ENCODE peak calls at places on chromosomes 3 and 15, in five cellular contexts. N, A, H, I and W are unnamed samples. For H3K27me3 and H3K4me1, the result is how much of the 10 kb centered on the place peaks cover.

GRCh38 chr15:82305621-82306048 is 43.0 kb downstream of the SAXO2 start:
- DNase-seq in N (no peak), A (no peak), H (peak), I (no peak), W (no peak)

GRCh38 chr15:89778861-89779260 is 2.7 kb downstream of the MESP2 start:
- DNase-seq in N (no peak), A (no peak), H (no peak), I (no peak), W (no peak)

GRCh38 chr3:34012102-34012461 is 213.7 kb downstream of the PDCD6IP start:
- DNase-seq in N (no peak), A (peak), H (no peak), I (no peak), W (peak)

GRCh38 chr3:175885196-175885766 is 1026.1 kb downstream of the NAALADL2 start:
- DNase-seq in N (peak), A (no peak), H (no peak), I (no peak), W (no peak)

GRCh38 chr15:64068133-64068532 is 21.8 kb upstream of the DAPK2 start:
- DNase-seq in N (no peak), A (no peak), H (no peak), I (no peak), W (no peak)

GRCh38 chr15:34853001-34853758 is 57.8 kb upstream of the ACTC1 start:
- DNase-seq in N (no peak), A (no peak), H (no peak), I (no peak), W (peak)

GRCh38 chr15:69820819-69821218 is 276.9 kb downstream of the TLE3 start:
- DNase-seq in N (peak), A (no peak), H (no peak), I (no peak), W (no peak)

GRCh38 chr15:62109457-62109856 is 42.7 kb downstream of the C2CD4A start:
- DNase-seq in N (no peak), A (no peak), H (no peak), I (no peak), W (no peak)

GRCh38 chr15:90818251-90819210 is 49.9 kb upstream of the FURIN start:
- DNase-seq in N (peak), A (no peak), H (peak), I (peak), W (no peak)

GRCh38 chr3:129412542-129413198 is 15.8 kb downstream of the EFCAB12 start:
- DNase-seq in N (no peak), A (peak), H (no peak), I (no peak), W (no peak)

GRCh38 chr3:133277813-133278212 is 122.0 kb upstream of the BFSP2 start:
- DNase-seq in N (no peak), A (no peak), H (no peak), I (no peak), W (no peak)

GRCh38 chr15:41017051-41017735 is 63.9 kb downstream of the CHAC1 start:
- DNase-seq in N (no peak), A (no peak), H (no peak), I (no peak), W (no peak)

GRCh38 chr3:71582612-71583568 is 638 bp downstream of the FOXP1 start:
- DNase-seq in N (peak), A (no peak), H (peak), I (peak), W (peak)

GRCh38 chr3:6602329-6602728 is 258.6 kb upstream of the GRM7 start:
- DNase-seq in N (no peak), A (no peak), H (no peak), I (no peak), W (no peak)

GRCh38 chr3:147336543-147337278 is 69.6 kb downstream of the ZIC4 start:
- DNase-seq in N (no peak), A (no peak), H (no peak), I (no peak), W (no peak)

GRCh38 chr3:61454000-61454399 is 107.4 kb upstream of the PTPRG start:
- DNase-seq in N (no peak), A (no peak), H (no peak), I (no peak), W (no peak)

GRCh38 chr3:189981668-189982067 is 139.0 kb downstream of the P3H2 start:
- DNase-seq in N (peak), A (peak), H (no peak), I (no peak), W (no peak)

GRCh38 chr15:75452968-75453702 is 1.6 kb upstream of the SIN3A start:
- DNase-seq in N (peak), A (peak), H (peak), I (no peak), W (peak)

GRCh38 chr3:61690016-61690415 is 128.6 kb downstream of the PTPRG start:
- DNase-seq in N (no peak), A (no peak), H (no peak), I (no peak), W (no peak)

DNA sequence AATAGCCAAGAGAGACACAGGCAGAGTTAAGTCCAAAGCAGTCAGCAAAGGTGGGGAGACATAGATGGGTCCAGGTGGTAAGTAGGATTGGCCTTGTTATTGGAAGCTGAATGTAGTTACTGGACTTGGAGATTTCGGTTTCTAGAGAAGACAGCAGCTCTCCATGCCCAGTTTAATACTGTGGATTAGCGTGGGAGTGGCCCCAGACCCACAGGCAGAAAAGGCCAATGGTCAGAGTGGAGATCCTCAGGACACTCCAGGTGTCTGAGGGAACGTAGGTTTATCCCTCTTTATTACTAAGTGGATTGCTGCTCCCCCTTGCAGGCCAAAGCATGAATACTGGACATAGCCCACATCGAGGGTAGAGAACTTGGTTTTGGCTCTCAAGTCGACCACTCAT is 225.4 kb upstream of the TPRG1 start:
- DNase-seq in N (no peak), A (no peak), H (no peak), I (no peak), W (no peak)
- H3K27ac ChIP-seq in N (peak), A (no peak), H (peak), I (no peak), W (no peak)

GRCh38 chr15:98177950-98178848 is 217.7 kb downstream of the ARRDC4 start:
- DNase-seq in N (peak), A (peak), H (no peak), I (peak), W (peak)
- H3K27me3 ChIP-seq in N (under half), A (under half), H (under half), I (under half), W (under half)

GRCh38 chr3:16375891-16376290 is 110.9 kb downstream of the OXNAD1 start:
- DNase-seq in N (no peak), A (no peak), H (no peak), I (no peak), W (no peak)

GRCh38 chr3:16378920-16379319 is 113.9 kb downstream of the OXNAD1 start:
- DNase-seq in N (no peak), A (no peak), H (no peak), I (no peak), W (no peak)

GRCh38 chr3:16377847-16378302 is 112.9 kb downstream of the OXNAD1 start:
- DNase-seq in N (no peak), A (no peak), H (no peak), I (no peak), W (no peak)

GRCh38 chr3:16378415-16378814 is 113.4 kb downstream of the OXNAD1 start:
- DNase-seq in N (no peak), A (no peak), H (no peak), I (no peak), W (no peak)

DNA sequence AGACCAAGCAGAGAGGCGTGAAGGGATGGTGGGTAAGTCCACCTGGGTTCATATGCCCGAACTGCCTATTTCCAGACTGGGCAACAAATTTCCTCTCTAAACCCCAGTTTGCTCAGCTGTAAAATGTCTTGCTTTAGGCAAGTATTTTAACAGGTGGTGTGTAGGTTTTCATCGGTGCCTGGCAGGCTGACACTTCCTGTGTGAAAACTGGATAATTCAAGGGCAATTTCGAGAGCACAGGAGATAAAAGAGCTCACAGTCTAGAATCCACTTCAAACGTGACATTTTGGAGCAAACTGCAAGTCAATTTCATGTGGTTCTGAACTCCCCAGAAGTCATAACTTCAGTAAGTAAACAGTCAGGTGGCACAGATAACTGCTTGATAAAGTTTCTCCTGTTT is 112.2 kb downstream of the OXNAD1 start:
- DNase-seq in N (no peak), A (no peak), H (no peak), I (peak), W (no peak)
- H3K4me1 ChIP-seq in N (under half), A (under half), H (under half), I (half or more), W (under half)

GRCh38 chr3:76576201-76576600 is 463.7 kb upstream of the ROBO2 start:
- DNase-seq in N (no peak), A (no peak), H (no peak), I (no peak), W (no peak)

GRCh38 chr3:76586471-76586870 is 453.4 kb upstream of the ROBO2 start:
- DNase-seq in N (no peak), A (no peak), H (no peak), I (no peak), W (no peak)

GRCh38 chr3:76582632-76583378 is 457.1 kb upstream of the ROBO2 start:
- DNase-seq in N (no peak), A (no peak), H (no peak), I (no peak), W (no peak)

GRCh38 chr3:76585794-76586392 is 454.0 kb upstream of the ROBO2 start:
- DNase-seq in N (no peak), A (no peak), H (no peak), I (no peak), W (peak)

GRCh38 chr3:76582098-76582497 is 457.8 kb upstream of the ROBO2 start:
- DNase-seq in N (no peak), A (no peak), H (no peak), I (no peak), W (no peak)
- H3K27ac ChIP-seq in N (no peak), A (no peak), H (no peak), I (no peak), W (no peak)